ENCODE peak calls at places on chromosomes 2 and 18, in nine cellular contexts. P is right cardiac atrium, G is endodermal cell, M is SK-N-SH, F is fibroblast of lung, V is retinal pigment epithelial cell, Y is SJSA1, H is A549, W is cardiac muscle cell. E is an unnamed sample.

GRCh38 chr2:129331638-129332037 is 647.8 kb upstream of the RAB6C start:
- DNase-seq in P (no peak), G (peak; percentile 72), M (no peak), F (no peak), V (no peak), Y (no peak), H (no peak), W (no peak), E (no peak)

GRCh38 chr2:197010200-197011020 is 83.9 kb upstream of the PGAP1 start:
- DNase-seq in P (peak; percentile 43), G (peak; percentile 60), M (no peak), F (peak; percentile 47), V (no peak), Y (no peak), H (no peak), W (no peak), E (no peak)

GRCh38 chr2:119706196-119706595 is 27.2 kb downstream of the TMEM177 start:
- DNase-seq in P (no peak), G (peak; percentile 40), M (no peak), F (no peak), V (no peak), Y (no peak), H (no peak), W (no peak), E (no peak)

GRCh38 chr18:10420561-10421352 is 33.7 kb upstream of the APCDD1 start:
- DNase-seq in P (no peak), G (no peak), M (no peak), F (peak; percentile 95), V (no peak), Y (no peak), H (no peak), W (no peak), E (peak; percentile 21)

GRCh38 chr2:49286726-49287125 is 132.4 kb upstream of the FSHR start:
- DNase-seq in P (no peak), G (no peak), M (no peak), F (no peak), V (no peak), Y (no peak), H (no peak), W (no peak), E (no peak)

GRCh38 chr2:221571108-221571390 is 1.1 kb downstream of the EPHA4 start:
- DNase-seq in P (peak; percentile 56), G (no peak), M (no peak), F (peak; percentile 40), V (no peak), Y (no peak), H (no peak), W (no peak), E (no peak)

GRCh38 chr2:5093518-5093917 is 598.7 kb upstream of the SOX11 start:
- DNase-seq in P (no peak), G (no peak), M (no peak), F (no peak), V (no peak), Y (no peak), H (no peak), W (no peak), E (no peak)

GRCh38 chr2:147125145-147125544 is 719.7 kb upstream of the ACVR2A start:
- DNase-seq in P (no peak), G (no peak), M (no peak), F (no peak), V (no peak), Y (no peak), H (no peak), W (no peak), E (no peak)

GRCh38 chr2:226583715-226584114 is 215.9 kb downstream of the IRS1 start:
- DNase-seq in P (no peak), G (no peak), M (no peak), F (peak; percentile 92), V (peak; percentile 81), Y (peak; percentile 89), H (peak; percentile 33), W (no peak), E (peak; percentile 44)

GRCh38 chr2:226619707-226620106 is 179.9 kb downstream of the IRS1 start:
- DNase-seq in P (no peak), G (no peak), M (no peak), F (no peak), V (no peak), Y (no peak), H (no peak), W (no peak), E (no peak)

GRCh38 chr18:58865009-58865345 is 300 bp downstream of the ZNF532 start:
- DNase-seq in P (no peak), G (no peak), M (no peak), F (no peak), V (no peak), Y (no peak), H (no peak), W (no peak), E (no peak)

GRCh38 chr2:131146255-131146654 is 41.1 kb downstream of the PLEKHB2 start:
- DNase-seq in P (no peak), G (no peak), M (no peak), F (no peak), V (no peak), Y (no peak), H (no peak), W (no peak), E (no peak)

GRCh38 chr2:44155577-44156446 is 12.9 kb upstream of the PPM1B start:
- DNase-seq in P (no peak), G (no peak), M (no peak), F (peak; percentile 32), V (peak; percentile 73), Y (no peak), H (no peak), W (no peak), E (no peak)

GRCh38 chr2:233098615-233099014 is 38.5 kb downstream of the INPP5D start:
- DNase-seq in P (no peak), G (peak; percentile 80), M (peak; percentile 60), F (no peak), V (no peak), Y (no peak), H (no peak), W (peak; percentile 53), E (no peak)

GRCh38 chr2:178250429-178250828 is 56.1 kb downstream of the OSBPL6 start:
- DNase-seq in P (no peak), G (no peak), M (no peak), F (no peak), V (no peak), Y (no peak), H (no peak), W (no peak), E (no peak)

DNA sequence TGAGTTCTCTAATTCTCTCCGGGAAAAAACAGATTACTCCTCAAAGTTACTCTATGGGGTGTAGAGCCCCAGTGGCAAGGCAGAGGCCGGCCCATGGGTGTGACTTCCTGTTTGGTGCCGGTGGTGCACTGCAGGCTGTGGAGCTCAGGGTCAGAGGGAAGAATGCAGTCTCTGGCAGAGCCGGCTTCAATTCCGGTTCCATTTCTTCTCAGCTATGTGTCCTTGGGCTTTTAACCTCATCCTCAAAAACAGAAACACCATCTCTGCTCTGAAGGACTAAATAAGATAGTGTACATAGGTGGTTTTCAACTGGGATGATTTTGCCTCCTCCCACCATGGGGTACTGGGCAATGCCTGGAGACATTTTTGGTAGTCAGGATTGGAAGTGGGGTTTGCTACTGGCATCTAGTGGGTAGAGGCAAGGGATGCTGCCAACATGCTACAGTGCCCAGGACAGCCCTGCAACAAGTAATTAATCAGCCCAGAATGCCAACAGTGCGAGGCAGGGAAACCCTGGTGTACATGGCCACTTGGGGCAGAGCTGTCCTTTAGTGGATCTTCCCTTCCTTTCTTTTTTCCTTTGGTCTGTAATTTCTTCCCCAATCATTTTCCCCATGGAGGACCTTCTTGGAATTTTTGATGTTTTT is 81.2 kb downstream of the INSIG2 start:
- DNase-seq in P (peak; percentile 87), G (peak; percentile 55), M (no peak), F (no peak), V (no peak), Y (no peak), H (no peak), W (no peak), E (no peak)
- H3K4me3 ChIP-seq in P (no peak overlapping the region), G (no peak overlapping the region), M (no peak overlapping the region), F (no peak overlapping the region), V (no peak overlapping the region), Y (no peak overlapping the region), H (no peak overlapping the region), W (no peak overlapping the region), E (no peak overlapping the region)

GRCh38 chr2:148410899-148411298 is 233.7 kb upstream of the EPC2 start:
- DNase-seq in P (no peak), G (no peak), M (no peak), F (no peak), V (no peak), Y (no peak), H (no peak), W (no peak), E (no peak)
- H3K4me3 ChIP-seq in P (no peak overlapping the region), G (no peak overlapping the region), M (no peak overlapping the region), F (no peak overlapping the region), V (no peak overlapping the region), Y (no peak overlapping the region), H (no peak overlapping the region), W (no peak overlapping the region), E (no peak overlapping the region)

GRCh38 chr2:68110102-68110501 is 47.3 kb upstream of the C1D start:
- DNase-seq in P (no peak), G (no peak), M (no peak), F (no peak), V (no peak), Y (no peak), H (no peak), W (no peak), E (no peak)

GRCh38 chr2:68103656-68104055 is 40.9 kb upstream of the C1D start:
- DNase-seq in P (no peak), G (no peak), M (no peak), F (peak; percentile 32), V (no peak), Y (no peak), H (no peak), W (no peak), E (no peak)

GRCh38 chr2:68107475-68107874 is 44.7 kb upstream of the C1D start:
- DNase-seq in P (no peak), G (no peak), M (no peak), F (no peak), V (no peak), Y (no peak), H (no peak), W (no peak), E (no peak)

GRCh38 chr2:68104111-68104835 is 41.5 kb upstream of the C1D start:
- DNase-seq in P (no peak), G (no peak), M (no peak), F (no peak), V (no peak), Y (no peak), H (no peak), W (no peak), E (no peak)

GRCh38 chr2:68108116-68108515 is 45.3 kb upstream of the C1D start:
- DNase-seq in P (no peak), G (no peak), M (no peak), F (no peak), V (no peak), Y (no peak), H (no peak), W (no peak), E (no peak)
- H3K4me3 ChIP-seq in P (no peak overlapping the region), G (no peak overlapping the region), M (no peak overlapping the region), F (no peak overlapping the region), V (no peak overlapping the region), Y (no peak overlapping the region), H (no peak overlapping the region), W (no peak overlapping the region), E (no peak overlapping the region)

DNA sequence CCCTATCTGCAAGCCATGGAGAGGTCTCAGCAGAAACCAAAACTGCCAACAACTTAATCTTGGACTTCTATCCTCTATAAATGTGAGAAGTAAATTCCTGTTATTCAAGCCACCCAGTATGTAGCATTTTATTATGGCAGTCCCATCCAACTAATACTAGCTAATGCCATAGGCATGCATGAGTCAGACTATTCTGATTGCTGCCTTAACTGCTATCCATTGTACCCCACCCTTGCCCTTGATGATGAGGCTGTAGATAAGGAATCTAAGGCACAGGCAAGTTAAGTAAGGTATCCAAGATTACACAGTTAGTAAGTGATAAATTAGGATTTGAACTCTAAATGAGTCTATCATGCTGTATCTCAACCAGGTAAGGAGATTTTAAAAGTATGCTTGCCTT is 223.0 kb downstream of the UBE2E3 start:
- DNase-seq in P (no peak), G (no peak), M (no peak), F (peak; percentile 93), V (peak; percentile 62), Y (peak; percentile 93), H (peak; percentile 3), W (no peak), E (peak; percentile 50)
- H3K4me3 ChIP-seq in P (no peak overlapping the region), G (no peak overlapping the region), M (no peak overlapping the region), F (no peak overlapping the region), V (no peak overlapping the region), Y (no peak overlapping the region), H (no peak overlapping the region), W (no peak overlapping the region), E (no peak overlapping the region)

E was measured in AG09309.